ENCODE peak calls at places on chromosomes 16 and 17, in seven cellular contexts. O is astrocyte of the spinal cord; G is A549; N is B cell; P is activated T-helper 1 cell treated with Interleukin-2 at 50 U/mL for 16 hours; K is stimulated activated CD4-positive, alpha-beta T cell treated with anti-CD3 and anti-CD28 coated beads, Interleukin-2, amount 100 ng/mL, for 48 hours; W is cardiac muscle cell. Y is an unnamed sample.

GRCh38 chr16:13510425-13511151 is 409.4 kb upstream of the ERCC4 start:
- DNase-seq in P (no peak), W (no peak), O (no peak), K (no peak), G (no peak), N (no peak), Y (no peak)

GRCh38 chr16:56604966-56605365 is 3.4 kb upstream of the MT2A start:
- DNase-seq in N (no peak), P (no peak), K (no peak), O (no peak), W (no peak), G (no peak), Y (no peak)

GRCh38 chr16:19884021-19884485 is 595 bp downstream of the GPRC5B start:
- DNase-seq in W (no peak), N (no peak), G (no peak), P (no peak), K (no peak), O (no peak), Y (peak)

GRCh38 chr17:41734139-41734948 is at the start of gene HAP1:
- DNase-seq in W (peak), K (no peak), O (no peak), P (no peak), G (peak), N (peak), Y (peak)

GRCh38 chr16:5432166-5432565 is 334.6 kb upstream of the EEF2KMT start:
- DNase-seq in N (no peak), G (no peak), W (no peak), K (no peak), O (no peak), P (no peak), Y (no peak)

GRCh38 chr17:1275962-1276736 is 3.3 kb upstream of the TRARG1 start:
- DNase-seq in G (peak), O (peak), K (peak), W (peak), N (peak), P (peak), Y (peak)

GRCh38 chr17:75888484-75888883 is 8.3 kb downstream of the TRIM65 start:
- DNase-seq in P (no peak), N (no peak), W (no peak), O (no peak), K (no peak), G (no peak), Y (no peak)

GRCh38 chr16:2720063-2720455 is at the start of gene PRSS27:
- DNase-seq in K (no peak), O (no peak), G (no peak), N (no peak), P (no peak), W (no peak), Y (no peak)

GRCh38 chr17:60901806-60902205 is 224.2 kb downstream of the BCAS3 start:
- DNase-seq in K (no peak), G (no peak), P (no peak), N (no peak), W (peak), O (peak), Y (peak)

GRCh38 chr17:54948380-54948779 is 20.1 kb downstream of the COX11 start:
- DNase-seq in P (no peak), N (no peak), O (peak), G (no peak), K (no peak), W (peak), Y (peak)

GRCh38 chr16:50666658-50667496 is 14.2 kb downstream of the SNX20 start:
- DNase-seq in P (peak), W (no peak), G (no peak), K (no peak), O (no peak), N (peak), Y (no peak)

GRCh38 chr17:20085283-20085875 is 76.2 kb downstream of the SPECC1 start:
- DNase-seq in W (peak), O (peak), K (no peak), G (no peak), N (no peak), P (no peak), Y (no peak)

GRCh38 chr16:63789603-63790002 is 1332.3 kb downstream of the CDH11 start:
- DNase-seq in P (no peak), O (no peak), W (peak), K (no peak), G (no peak), N (no peak), Y (no peak)

GRCh38 chr16:77540656-77541055 is 105.8 kb upstream of the ADAMTS18 start:
- DNase-seq in G (no peak), O (peak), W (peak), K (no peak), P (no peak), N (no peak), Y (peak)

Y was measured in myocyte.